ENCODE peak calls at places on chromosome 19, in eight cellular contexts. A is neural progenitor cell; Y is CD4-positive, alpha-beta memory T cell; H is tibial artery; O is AG04450; V is upper lobe of left lung; T is breast epithelium; Z is CD8-positive, alpha-beta T cell. P is an unnamed sample.

GRCh38 chr19:2213799-2214198 is 22.3 kb downstream of the PLEKHJ1 start:
- DNase-seq in V (no peak), Y (no peak), O (no peak), H (no peak), Z (no peak), T (no peak), A (no peak), P (no peak)

GRCh38 chr19:7394728-7395359 is 46.1 kb downstream of the ARHGEF18 start:
- DNase-seq in H (peak; percentile 84), A (peak; percentile 94), Z (peak; percentile 89), O (peak; percentile 78), V (peak; percentile 91), Y (peak; percentile 89), T (peak; percentile 93), P (peak; percentile 85)

GRCh38 chr19:5676105-5676671 is 4.1 kb downstream of the MICOS13 start:
- DNase-seq in O (no peak), V (no peak), H (no peak), Y (no peak), T (no peak), A (no peak), Z (no peak), P (no peak)

GRCh38 chr19:54608205-54608604 is 14.8 kb downstream of the LILRA1 start:
- DNase-seq in V (no peak), O (no peak), Y (no peak), Z (no peak), A (no peak), H (no peak), T (no peak), P (no peak)

GRCh38 chr19:32345261-32346207 is at the start of gene ZNF507:
- DNase-seq in Z (peak; percentile 78), Y (peak; percentile 77), H (peak; percentile 72), T (peak; percentile 83), O (no peak), A (peak; percentile 93), V (peak; percentile 75), P (peak; percentile 80)

GRCh38 chr19:49342291-49342721 is 7.1 kb downstream of the CD37 start:
- DNase-seq in H (no peak), Y (no peak), V (no peak), Z (no peak), T (no peak), O (no peak), A (no peak), P (peak; percentile 32)

GRCh38 chr19:23261496-23262020 is 11.4 kb upstream of the ZNF724 start:
- DNase-seq in Z (no peak), V (no peak), Y (no peak), A (no peak), T (no peak), H (no peak), O (no peak), P (no peak)

GRCh38 chr19:7440188-7440975 is 48.5 kb downstream of the PEX11G start:
- DNase-seq in T (no peak), O (no peak), V (no peak), H (no peak), Y (no peak), Z (no peak), A (no peak), P (no peak)

GRCh38 chr19:5674734-5675133 is 5.6 kb downstream of the MICOS13 start:
- DNase-seq in H (no peak), Y (no peak), O (no peak), A (no peak), V (no peak), Z (no peak), T (no peak), P (no peak)

GRCh38 chr19:5369962-5370367 is 29.4 kb upstream of the PTPRS start:
- DNase-seq in V (peak; percentile 34), Z (no peak), T (no peak), Y (peak; percentile 4), O (no peak), A (peak; percentile 73), H (no peak), P (no peak)

GRCh38 chr19:45243144-45243732 is 2.0 kb downstream of the EXOC3L2 start:
- DNase-seq in Y (no peak), H (no peak), V (no peak), T (no peak), Z (no peak), A (no peak), O (no peak), P (no peak)

GRCh38 chr19:44718441-44719261 is 19.7 kb downstream of the CEACAM16 start:
- DNase-seq in Z (no peak), A (peak; percentile 55), T (peak; percentile 85), V (peak; percentile 73), O (peak; percentile 7), Y (no peak), H (peak; percentile 66), P (no peak)

GRCh38 chr19:5037936-5038335 is 69.0 kb downstream of the KDM4B start:
- DNase-seq in A (no peak), Z (no peak), T (no peak), V (no peak), Y (no peak), O (no peak), H (no peak), P (no peak)

GRCh38 chr19:42282810-42283247 is 13.8 kb downstream of the CIC start:
- DNase-seq in O (no peak), T (no peak), H (no peak), Y (no peak), V (no peak), Z (no peak), A (no peak), P (no peak)

GRCh38 chr19:42279902-42280760 is 11.1 kb downstream of the CIC start:
- DNase-seq in Z (peak; percentile 74), T (peak; percentile 87), O (peak; percentile 60), Y (peak; percentile 82), A (peak; percentile 94), V (peak; percentile 91), H (peak; percentile 90), P (peak; percentile 96)

GRCh38 chr19:42282036-42282762 is 13.1 kb downstream of the CIC start:
- DNase-seq in O (no peak), T (no peak), Y (no peak), V (no peak), Z (no peak), H (no peak), A (peak; percentile 52), P (no peak)

GRCh38 chr19:42280761-42281174 is 11.7 kb downstream of the CIC start:
- DNase-seq in T (no peak), Y (no peak), A (peak; percentile 51), Z (no peak), V (no peak), H (peak; percentile 73), O (no peak), P (peak; percentile 69)

DNA sequence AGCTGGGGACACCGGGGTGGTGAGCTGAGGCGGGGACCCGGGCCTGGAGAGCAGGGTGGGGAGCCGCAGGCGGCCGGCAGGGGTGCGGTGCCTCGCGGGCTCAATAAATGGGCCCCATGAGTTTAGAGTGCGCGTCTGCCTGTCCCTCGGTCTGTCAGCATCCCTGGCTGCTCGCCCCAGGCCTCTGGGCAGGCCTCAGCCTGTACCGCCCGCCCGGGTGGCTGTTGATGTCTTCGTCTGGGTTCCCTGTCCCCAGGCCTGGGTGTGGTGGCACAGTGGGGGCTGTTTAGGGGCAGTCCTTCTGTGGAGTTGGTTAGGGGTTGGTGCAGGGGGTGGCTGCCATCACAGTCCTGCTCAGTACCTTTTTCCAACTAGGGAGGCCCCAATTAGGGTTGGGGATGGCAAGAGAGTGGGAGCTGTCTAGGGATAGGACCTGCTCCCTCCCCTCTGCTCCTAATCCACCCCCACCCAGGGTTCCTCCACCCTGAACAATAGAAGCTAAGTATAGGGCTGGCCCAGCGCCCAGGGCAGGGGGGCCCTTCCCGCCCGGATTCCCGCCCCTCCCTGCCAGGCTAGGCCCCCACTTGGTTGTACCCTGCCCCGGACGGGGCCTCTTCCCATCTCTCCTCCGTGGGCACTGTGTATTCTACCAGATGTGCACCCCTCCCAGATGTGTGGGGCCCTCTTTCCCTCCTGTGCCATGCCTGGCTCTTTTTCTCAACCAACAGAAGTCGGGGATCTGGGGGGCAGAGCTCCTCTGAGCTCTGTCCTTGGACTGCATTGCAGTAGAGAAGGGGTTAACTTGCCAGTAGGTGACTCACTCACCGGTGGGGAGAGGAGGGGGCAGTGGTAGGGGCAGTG is 12.4 kb downstream of the CIC start:
- DNase-seq in A (peak; percentile 58), O (no peak), Y (peak; percentile 23), H (peak; percentile 75), T (no peak), V (no peak), Z (no peak), P (peak; percentile 83)
- H3K27ac ChIP-seq in A (peak overlapping the region; percentile 55), O (peak overlapping the region; percentile 82), Y (peak overlapping the region; percentile 77), H (peak overlapping the region; percentile 93), T (peak overlapping the region; percentile 100), V (peak overlapping the region; percentile 97), Z (peak overlapping the region; percentile 94), P (peak overlapping the region; percentile 97)

GRCh38 chr19:46625731-46626130 is 842 bp upstream of the PTGIR start:
- DNase-seq in A (no peak), O (no peak), V (no peak), T (no peak), Y (no peak), H (no peak), Z (no peak), P (peak; percentile 54)

GRCh38 chr19:46624958-46625661 is at the start of gene PTGIR:
- DNase-seq in A (no peak), O (no peak), Y (no peak), V (no peak), T (no peak), Z (no peak), H (peak; percentile 92), P (peak; percentile 34)

GRCh38 chr19:46622118-46622446 is 2.8 kb downstream of the PTGIR start:
- DNase-seq in O (no peak), Y (no peak), A (no peak), Z (no peak), V (no peak), T (no peak), H (no peak), P (peak; percentile 21)

GRCh38 chr19:46626441-46626840 is 1.6 kb upstream of the PTGIR start:
- DNase-seq in A (no peak), O (no peak), V (no peak), Z (no peak), Y (no peak), H (no peak), T (no peak), P (peak; percentile 52)

GRCh38 chr19:46623915-46624502 is 880 bp downstream of the PTGIR start:
- DNase-seq in Z (no peak), V (no peak), H (no peak), O (no peak), A (no peak), T (no peak), Y (no peak), P (peak; percentile 47)
- H3K4me3 ChIP-seq in Z (no peak overlapping the region), V (peak overlapping the region; percentile 34), H (peak overlapping the region; percentile 46), O (peak overlapping the region; percentile 59), A (no peak overlapping the region), T (no peak overlapping the region), Y (no peak overlapping the region), P (no peak overlapping the region)

DNA sequence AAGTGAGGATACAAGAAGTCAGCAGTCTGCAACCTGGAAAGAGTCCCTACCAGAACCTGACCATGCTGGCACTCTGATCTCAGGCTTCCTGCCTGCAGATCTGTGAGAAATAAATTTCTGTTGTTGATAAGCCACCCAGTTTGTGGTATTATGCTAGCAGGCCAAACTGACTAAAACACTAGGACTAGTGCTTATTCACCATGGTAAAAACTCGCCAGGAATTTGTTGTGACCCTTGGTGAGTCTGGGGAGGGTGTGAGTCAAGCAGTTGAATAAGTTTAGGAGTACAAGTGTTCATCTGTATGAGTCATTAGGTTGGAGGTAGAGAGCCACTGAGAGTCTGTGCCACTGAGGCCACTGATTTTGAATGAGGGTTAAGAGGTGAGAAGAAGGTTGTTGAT is 3.6 kb downstream of the ZIK1 start:
- DNase-seq in V (no peak), H (no peak), Z (no peak), O (peak; percentile 15), A (no peak), T (no peak), Y (no peak), P (no peak)
- H3K9me3 ChIP-seq in V (peaks cover 46% of the 10 kb centered on the region), H (peaks cover 84% of the 10 kb centered on the region), Z (peaks cover 57% of the 10 kb centered on the region), O (peaks cover 77% of the 10 kb centered on the region), A (peaks cover 50% of the 10 kb centered on the region), T (peaks cover 76% of the 10 kb centered on the region), Y (peaks cover 47% of the 10 kb centered on the region), P (peaks cover 32% of the 10 kb centered on the region)

GRCh38 chr19:10764340-10764894 is 46.5 kb downstream of the DNM2 start:
- DNase-seq in V (no peak), Y (no peak), H (no peak), O (no peak), Z (no peak), T (no peak), A (no peak), P (no peak)
- H3K27ac ChIP-seq in V (peak overlapping the region; percentile 66), Y (no peak overlapping the region), H (no peak overlapping the region), O (no peak overlapping the region), Z (no peak overlapping the region), T (peak overlapping the region; percentile 23), A (no peak overlapping the region), P (no peak overlapping the region)

P was measured in RWPE2.